ENCODE peak calls at places on chromosomes 1 and 21, in ten cellular contexts. S, A, Y, G, E, C, K, M, N and Q are unnamed samples. For H3K4me1, the result is how much of the 10 kb centered on the place peaks cover.

GRCh38 chr1:53074313-53075154 is 12.5 kb downstream of the PODN start:
- DNase-seq in Y (peak), G (no peak), N (peak), K (peak), M (peak), S (peak), C (peak), E (peak), A (no peak), Q (no peak)

GRCh38 chr21:38424333-38424732 is 73.9 kb downstream of the ERG start:
- DNase-seq in C (no peak), M (no peak), S (no peak), Y (no peak), G (no peak), A (no peak), E (no peak), N (no peak), K (no peak), Q (no peak)

GRCh38 chr1:219940707-219941106 is 12.3 kb upstream of the SLC30A10 start:
- DNase-seq in S (no peak), E (no peak), A (no peak), C (no peak), M (no peak), Y (no peak), K (no peak), G (no peak), N (no peak), Q (no peak)

GRCh38 chr1:179016694-179017382 is 8.9 kb upstream of the FAM20B start:
- DNase-seq in M (peak), N (peak), C (peak), A (peak), Y (peak), K (peak), E (peak), S (peak), G (peak), Q (peak)

GRCh38 chr1:18668750-18669404 is 38.2 kb downstream of the PAX7 start:
- DNase-seq in M (peak), E (peak), G (peak), K (no peak), Y (no peak), A (peak), S (no peak), C (no peak), N (peak), Q (no peak)

GRCh38 chr1:232472485-232473041 is 157.4 kb downstream of the SIPA1L2 start:
- DNase-seq in G (no peak), K (no peak), Y (no peak), S (no peak), E (no peak), C (no peak), M (no peak), N (no peak), A (no peak), Q (no peak)

GRCh38 chr1:159122005-159122621 is 45.5 kb upstream of the AIM2 start:
- DNase-seq in Y (no peak), N (no peak), K (no peak), E (no peak), A (no peak), G (no peak), S (no peak), M (no peak), C (no peak), Q (no peak)

GRCh38 chr1:98940680-98941079 is 64.0 kb downstream of the PLPPR5 start:
- DNase-seq in E (no peak), G (no peak), K (no peak), C (no peak), Y (no peak), M (no peak), A (no peak), N (no peak), S (no peak), Q (no peak)

GRCh38 chr1:207050768-207051614 is at the start of gene YOD1:
- DNase-seq in K (peak), N (peak), G (peak), E (peak), M (peak), Y (peak), S (peak), A (peak), C (peak), Q (peak)

GRCh38 chr1:155871390-155871789 is 12.0 kb downstream of the SYT11 start:
- DNase-seq in G (no peak), E (no peak), Y (peak), N (no peak), K (no peak), C (peak), S (peak), M (peak), A (no peak), Q (peak)

GRCh38 chr1:155591770-155592169 is 18.2 kb upstream of the MSTO1 start:
- DNase-seq in G (peak), A (peak), E (no peak), K (no peak), N (no peak), M (no peak), Y (no peak), C (no peak), S (no peak), Q (no peak)

GRCh38 chr21:14527690-14528652 is 18.1 kb downstream of the SAMSN1 start:
- DNase-seq in G (no peak), M (no peak), A (no peak), K (no peak), C (no peak), S (no peak), Y (no peak), E (no peak), N (no peak), Q (no peak)

GRCh38 chr1:46599044-46599970 is 4.8 kb downstream of the MKNK1 start:
- DNase-seq in A (no peak), M (no peak), S (no peak), G (no peak), C (no peak), Y (no peak), N (no peak), E (no peak), K (no peak), Q (no peak)

GRCh38 chr1:159197767-159198557 is 6.7 kb upstream of the ACKR1 start:
- DNase-seq in A (peak), M (peak), E (peak), S (peak), C (no peak), Y (peak), K (no peak), N (peak), G (peak), Q (no peak)

GRCh38 chr1:952201-952600 is 6.9 kb downstream of the NOC2L start:
- DNase-seq in N (no peak), Y (no peak), K (no peak), S (no peak), C (no peak), M (no peak), A (no peak), G (no peak), E (no peak), Q (no peak)

GRCh38 chr21:15289246-15289645 is 224.4 kb upstream of the NRIP1 start:
- DNase-seq in N (no peak), G (no peak), K (no peak), M (no peak), E (no peak), Y (no peak), C (no peak), S (no peak), A (no peak), Q (no peak)

GRCh38 chr1:64543831-64544230 is 73.9 kb downstream of the CACHD1 start:
- DNase-seq in A (no peak), N (no peak), E (no peak), C (no peak), M (no peak), G (no peak), S (no peak), Y (no peak), K (no peak), Q (no peak)

GRCh38 chr1:204991342-204991844 is 51.6 kb upstream of the CNTN2 start:
- DNase-seq in N (no peak), Y (no peak), S (no peak), G (no peak), A (no peak), E (no peak), C (no peak), K (no peak), M (no peak), Q (no peak)

GRCh38 chr21:46559291-46559983 is 45.4 kb downstream of the S100B start:
- DNase-seq in S (no peak), C (no peak), G (no peak), A (no peak), N (no peak), Y (no peak), E (no peak), K (no peak), M (peak), Q (no peak)

GRCh38 chr1:24437631-24438396 is 22.2 kb downstream of the NIPAL3 start:
- DNase-seq in S (no peak), N (no peak), E (no peak), G (no peak), K (peak), M (no peak), A (no peak), Y (no peak), C (no peak), Q (no peak)

GRCh38 chr1:99849413-99849743 is 783 bp upstream of the AGL start:
- DNase-seq in E (no peak), M (no peak), A (no peak), K (no peak), G (no peak), N (peak), Y (no peak), S (no peak), C (no peak), Q (peak)

GRCh38 chr1:41468082-41468762 is 16.3 kb downstream of the EDN2 start:
- DNase-seq in K (no peak), A (no peak), S (no peak), E (no peak), N (peak), M (no peak), C (no peak), Y (no peak), G (no peak), Q (no peak)

GRCh38 chr1:99503276-99503747 is 142.6 kb upstream of the PALMD start:
- DNase-seq in S (no peak), K (no peak), M (no peak), N (no peak), C (no peak), A (no peak), E (no peak), G (no peak), Y (no peak), Q (no peak)

GRCh38 chr1:225446298-225446941 is 18.6 kb upstream of the LBR start:
- DNase-seq in M (no peak), S (peak), E (no peak), Y (peak), A (no peak), C (no peak), K (peak), N (peak), G (no peak), Q (no peak)
- H3K4me1 ChIP-seq in M (half or more), S (under half), E (under half), Y (under half), A (under half), C (under half), K (half or more), N (half or more), G (under half), Q (half or more)

GRCh38 chr1:201252833-201253810 is 30.2 kb upstream of the PKP1 start:
- DNase-seq in N (no peak), Y (no peak), K (peak), C (peak), G (no peak), S (no peak), A (no peak), E (no peak), M (no peak), Q (no peak)

GRCh38 chr1:201255470-201256362 is 27.6 kb upstream of the PKP1 start:
- DNase-seq in A (no peak), N (no peak), E (no peak), M (no peak), G (no peak), C (peak), S (no peak), Y (no peak), K (peak), Q (no peak)

GRCh38 chr1:201253906-201254624 is 29.2 kb upstream of the PKP1 start:
- DNase-seq in N (no peak), Y (no peak), K (peak), A (no peak), M (no peak), S (no peak), E (no peak), G (no peak), C (peak), Q (no peak)

GRCh38 chr1:201251851-201252430 is 31.4 kb upstream of the PKP1 start:
- DNase-seq in K (peak), C (no peak), Y (no peak), M (no peak), S (no peak), E (no peak), N (no peak), A (no peak), G (no peak), Q (no peak)

GRCh38 chr1:201254625-201255469 is 28.5 kb upstream of the PKP1 start:
- DNase-seq in M (peak), E (peak), Y (no peak), S (peak), K (peak), G (peak), C (peak), A (peak), N (peak), Q (no peak)
- TF ChIP-seq POLR2A in M (no peak), E (no peak), Y (no peak), S (no peak), K (no peak), G (no peak), C (no peak), A (no peak), N (no peak), Q (no peak)

GRCh38 chr1:67748147-67748546 is 63.1 kb downstream of the GADD45A start:
- DNase-seq in A (no peak), M (no peak), S (no peak), E (no peak), G (no peak), N (no peak), C (no peak), Y (no peak), K (no peak), Q (no peak)
- H3K4me1 ChIP-seq in A (under half), M (under half), S (under half), E (under half), G (half or more), N (under half), C (under half), Y (under half), K (half or more), Q (under half)

GRCh38 chr1:28437924-28438699 is 67.7 kb upstream of the RCC1 start:
- DNase-seq in N (peak), S (peak), A (peak), M (peak), K (peak), C (peak), E (peak), Y (peak), G (peak), Q (peak)
- TF ChIP-seq POLR2A in N (peak), S (peak), A (peak), M (no peak), K (peak), C (peak), E (peak), Y (no peak), G (no peak), Q (peak)

GRCh38 chr1:61208172-61208571 is 125.8 kb downstream of the NFIA start:
- DNase-seq in Y (no peak), K (no peak), M (no peak), G (no peak), N (no peak), E (no peak), C (no peak), A (no peak), S (no peak), Q (no peak)
- H3K4me1 ChIP-seq in Y (under half), K (under half), M (under half), G (under half), N (under half), E (under half), C (under half), A (under half), S (under half), Q (under half)

GRCh38 chr1:25874635-25875153 is 814 bp downstream of the PAQR7 start:
- DNase-seq in S (no peak), N (no peak), C (no peak), E (no peak), K (no peak), G (no peak), M (no peak), A (no peak), Y (no peak), Q (no peak)

GRCh38 chr1:25876693-25877077 is 1.2 kb upstream of the PAQR7 start:
- DNase-seq in E (no peak), C (no peak), Y (no peak), N (no peak), G (no peak), M (no peak), K (no peak), A (no peak), S (no peak), Q (no peak)

GRCh38 chr1:25874209-25874608 is 1.3 kb downstream of the PAQR7 start:
- DNase-seq in Y (peak), C (no peak), A (no peak), N (no peak), K (no peak), G (no peak), E (no peak), M (no peak), S (no peak), Q (no peak)

GRCh38 chr1:25875856-25876692 is 566 bp upstream of the PAQR7 start:
- DNase-seq in S (no peak), C (peak), N (no peak), A (no peak), G (no peak), E (peak), Y (no peak), K (no peak), M (no peak), Q (no peak)

DNA sequence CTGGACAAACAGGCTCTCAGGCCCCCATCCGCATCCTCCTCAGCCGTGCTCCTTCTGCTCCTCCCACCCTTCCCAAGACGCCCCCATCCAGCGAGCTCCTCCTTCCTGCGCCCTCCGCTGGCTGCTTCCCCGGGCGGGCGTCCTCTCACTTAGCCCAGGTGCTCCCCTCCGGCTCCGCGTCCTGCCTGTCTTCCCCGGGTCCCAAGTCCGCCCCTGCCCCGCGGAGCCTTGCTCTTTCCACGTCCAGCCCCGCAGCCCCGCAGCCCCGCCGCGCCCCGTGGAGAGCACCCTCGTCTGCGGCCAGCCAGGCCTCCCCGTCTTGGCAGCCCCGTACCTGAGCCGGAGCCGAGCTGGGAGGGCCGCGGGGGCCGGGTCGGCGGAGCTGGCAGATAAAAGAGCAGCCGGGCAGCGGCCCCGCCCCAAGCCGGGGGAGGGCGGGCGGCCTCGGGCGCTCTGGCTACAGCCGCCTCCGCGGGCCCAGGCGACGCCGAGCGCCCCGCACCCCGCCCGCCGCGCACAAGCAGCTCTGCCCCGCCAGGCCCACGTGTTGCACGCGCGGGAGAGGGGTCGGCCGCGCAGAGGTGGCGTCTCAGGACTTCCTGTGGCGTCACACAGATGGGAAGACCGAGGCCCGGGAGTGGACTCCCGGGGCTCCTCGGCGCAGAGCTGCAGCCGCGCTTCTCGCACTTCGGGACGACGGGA is at the start of gene PAQR7:
- DNase-seq in A (no peak), E (peak), M (peak), C (peak), Y (peak), K (peak), S (peak), G (peak), N (peak), Q (peak)
- TF ChIP-seq POLR2A in A (peak), E (no peak), M (no peak), C (peak), Y (peak), K (peak), S (peak), G (peak), N (peak), Q (peak)

DNA sequence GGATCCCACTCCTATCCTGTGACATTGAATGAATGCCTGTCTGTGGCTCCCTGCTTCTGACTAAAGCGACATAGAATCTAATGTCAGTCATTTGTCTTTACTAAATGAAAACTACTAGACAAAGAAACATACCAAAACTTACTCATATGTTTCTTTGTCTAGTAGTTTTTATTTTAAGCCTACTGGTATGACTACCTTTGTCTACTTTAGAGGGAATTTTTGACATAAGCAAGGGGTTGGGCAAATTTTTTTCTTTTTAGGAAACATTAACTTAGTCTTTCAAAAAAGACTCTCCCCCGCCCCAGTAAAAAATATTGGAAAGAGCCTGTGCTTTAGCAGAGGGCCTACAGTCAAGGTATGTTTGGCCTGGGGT is 4.9 kb downstream of the NEK7 start:
- DNase-seq in C (no peak), G (no peak), Y (no peak), K (no peak), N (no peak), S (no peak), A (no peak), E (no peak), M (no peak), Q (no peak)
- H3K4me1 ChIP-seq in C (under half), G (under half), Y (under half), K (under half), N (under half), S (under half), A (under half), E (under half), M (under half), Q (half or more)

DNA sequence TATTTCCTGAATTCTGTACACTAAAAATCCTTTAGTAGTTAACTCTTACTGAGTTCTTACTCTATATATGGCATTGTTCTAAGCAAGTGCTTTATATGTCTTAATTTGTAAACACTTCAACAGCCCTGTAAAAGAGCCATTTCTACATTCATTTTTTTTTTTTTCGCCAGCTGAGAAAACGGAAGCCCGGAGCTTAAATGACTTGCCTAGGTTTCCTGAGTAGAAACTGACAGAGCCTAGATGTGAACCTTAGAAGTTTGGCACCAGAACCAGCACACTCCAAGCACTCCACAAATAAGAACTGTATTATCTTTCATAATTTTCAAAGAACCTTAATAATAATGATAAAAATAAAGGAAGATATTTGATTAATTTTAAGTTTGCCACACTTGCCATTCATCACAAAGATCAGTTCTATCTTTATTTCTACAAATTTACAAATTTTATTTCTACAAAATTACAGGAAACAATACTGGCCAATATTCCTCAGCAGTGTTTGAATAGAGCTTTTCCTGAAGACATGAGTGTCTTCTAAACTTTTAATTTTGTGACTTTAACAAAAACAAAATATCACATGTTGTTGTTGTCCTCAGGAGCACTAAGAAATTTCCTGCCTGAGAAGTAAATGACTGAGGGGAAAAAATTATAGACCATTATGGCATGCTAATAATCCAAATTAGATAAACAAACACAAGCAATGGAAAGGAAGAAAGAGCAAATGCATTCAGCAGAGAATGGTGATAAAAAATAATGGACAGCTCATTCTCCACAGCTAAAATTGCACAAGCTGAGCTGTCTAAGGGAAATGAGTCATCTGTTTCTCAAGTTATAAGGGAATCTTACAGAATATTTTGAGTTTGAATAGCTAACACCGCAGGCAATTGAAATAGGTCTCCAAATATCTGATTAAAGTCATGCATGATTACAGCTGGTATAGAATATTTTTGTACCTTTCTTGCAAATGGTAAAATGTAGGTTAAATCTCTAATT is 71.2 kb downstream of the DPYD start:
- DNase-seq in Y (no peak), C (no peak), K (no peak), G (peak), N (no peak), S (no peak), A (no peak), E (no peak), M (no peak), Q (no peak)
- TF ChIP-seq POLR2A in Y (no peak), C (no peak), K (no peak), G (no peak), N (no peak), S (no peak), A (no peak), E (no peak), M (no peak), Q (no peak)